ENCODE peak calls at places on chromosome 10, in five cellular contexts. K, R, D, L and F are unnamed samples.

GRCh38 chr10:116771101-116771705 is 28.8 kb upstream of the HSPA12A start:
- DNase-seq in K (peak), R (peak), D (peak), L (no peak), F (peak)

GRCh38 chr10:132740542-132741066 is 45.3 kb downstream of the NKX6-2 start:
- DNase-seq in K (no peak), R (no peak), D (no peak), L (no peak), F (no peak)

GRCh38 chr10:62083868-62084267 is 182.4 kb downstream of the ARID5B start:
- DNase-seq in K (peak), R (peak), D (peak), L (no peak), F (no peak)

GRCh38 chr10:31650010-31650409 is 278.6 kb downstream of the ARHGAP12 start:
- DNase-seq in K (peak), R (peak), D (peak), L (no peak), F (peak)

GRCh38 chr10:61355211-61355610 is 98.0 kb downstream of the TMEM26 start:
- DNase-seq in K (no peak), R (no peak), D (no peak), L (no peak), F (no peak)

GRCh38 chr10:116126239-116126638 is 146.8 kb downstream of the GFRA1 start:
- DNase-seq in K (no peak), R (no peak), D (no peak), L (no peak), F (no peak)

GRCh38 chr10:1597370-1598146 is 139.8 kb downstream of the ADARB2 start:
- DNase-seq in K (no peak), R (no peak), D (no peak), L (peak), F (no peak)

GRCh38 chr10:93458821-93459257 is 23.3 kb downstream of the MYOF start:
- DNase-seq in K (peak), R (peak), D (peak), L (no peak), F (peak)

GRCh38 chr10:71747808-71748523 is 25.4 kb downstream of the VSIR start:
- DNase-seq in K (no peak), R (no peak), D (no peak), L (no peak), F (no peak)

GRCh38 chr10:13652860-13653259 is 66.1 kb downstream of the PRPF18 start:
- DNase-seq in K (no peak), R (no peak), D (no peak), L (no peak), F (no peak)

GRCh38 chr10:13650961-13651360 is 64.2 kb downstream of the PRPF18 start:
- DNase-seq in K (no peak), R (no peak), D (no peak), L (no peak), F (no peak)

GRCh38 chr10:13651969-13652720 is 65.4 kb downstream of the PRPF18 start:
- DNase-seq in K (no peak), R (no peak), D (no peak), L (no peak), F (no peak)

GRCh38 chr10:13648425-13648824 is 61.7 kb downstream of the PRPF18 start:
- DNase-seq in K (no peak), R (no peak), D (no peak), L (no peak), F (no peak)

GRCh38 chr10:13649844-13650520 is 63.2 kb downstream of the PRPF18 start:
- DNase-seq in K (no peak), R (no peak), D (no peak), L (no peak), F (no peak)
- TF ChIP-seq POLR2A in K (no peak), R (no peak), D (no peak), L (no peak), F (no peak)

GRCh38 chr10:79084012-79084971 is 15.5 kb downstream of the ZMIZ1 start:
- DNase-seq in K (peak), R (peak), D (peak), L (no peak), F (peak)
- H3K27ac ChIP-seq in K (peak), R (peak), D (peak), L (peak), F (peak)

DNA sequence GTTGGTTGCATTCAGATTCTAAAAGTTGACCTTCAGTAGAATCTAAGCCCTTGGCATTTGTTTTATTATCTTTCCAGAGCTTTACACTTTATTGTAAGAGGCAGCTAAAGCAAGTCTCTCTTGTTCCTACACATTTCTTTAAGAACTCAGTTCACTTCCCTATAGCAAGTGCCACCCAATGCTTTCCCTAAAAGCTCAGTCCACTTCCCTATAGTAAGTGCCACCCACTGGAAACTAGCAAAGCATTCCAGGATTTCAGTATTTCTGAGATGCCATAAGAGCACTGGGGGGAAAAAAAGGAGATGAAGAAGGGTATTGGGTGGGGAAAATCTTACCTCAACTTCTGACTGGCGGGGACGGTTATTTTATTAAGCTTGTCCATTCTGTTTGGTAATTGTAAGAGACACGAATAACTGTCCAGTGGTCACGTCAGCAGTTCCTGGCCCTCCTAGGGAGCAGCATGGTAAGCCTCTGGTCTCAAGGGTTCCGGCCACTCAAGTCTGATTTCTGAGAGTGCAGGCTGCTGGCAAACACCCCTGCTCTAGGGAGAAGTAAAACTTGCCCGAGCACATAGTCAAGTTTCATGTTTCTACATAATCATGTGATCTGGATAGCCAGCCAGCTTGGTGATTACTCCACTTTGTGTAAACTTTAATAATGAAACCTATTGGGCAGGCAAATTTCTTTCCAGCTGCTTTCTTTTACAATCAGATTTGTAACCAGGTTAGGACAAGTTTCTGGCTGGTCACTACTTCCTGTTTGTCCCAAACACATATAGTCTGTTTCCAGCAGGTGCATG is at the start of gene BLNK:
- DNase-seq in K (peak), R (peak), D (peak), L (no peak), F (peak)
- TF ChIP-seq POLR2A in K (peak), R (no peak), D (no peak), L (no peak), F (no peak)

GRCh38 chr10:14953452-14954000 is 370 bp downstream of the DCLRE1C start:
- DNase-seq in K (peak), R (no peak), D (peak), L (no peak), F (peak)
- H3K27ac ChIP-seq in K (peak), R (peak), D (peak), L (peak), F (peak)

GRCh38 chr10:23438547-23439451 is at the start of gene OTUD1:
- DNase-seq in K (peak), R (peak), D (peak), L (no peak), F (peak)
- TF ChIP-seq POLR2A in K (peak), R (peak), D (peak), L (no peak), F (peak)

GRCh38 chr10:74637685-74638084 is 188.7 kb upstream of the KAT6B start:
- DNase-seq in K (no peak), R (no peak), D (no peak), L (no peak), F (no peak)

GRCh38 chr10:74642901-74643585 is 183.4 kb upstream of the KAT6B start:
- DNase-seq in K (no peak), R (no peak), D (no peak), L (no peak), F (no peak)

GRCh38 chr10:74641659-74642058 is 184.7 kb upstream of the KAT6B start:
- DNase-seq in K (no peak), R (no peak), D (no peak), L (no peak), F (no peak)

GRCh38 chr10:74643586-74643956 is 182.8 kb upstream of the KAT6B start:
- DNase-seq in K (no peak), R (no peak), D (no peak), L (no peak), F (no peak)

GRCh38 chr10:74640134-74640533 is 186.3 kb upstream of the KAT6B start:
- DNase-seq in K (no peak), R (no peak), D (peak), L (no peak), F (no peak)
- H3K27ac ChIP-seq in K (no peak), R (peak), D (no peak), L (no peak), F (no peak)

DNA sequence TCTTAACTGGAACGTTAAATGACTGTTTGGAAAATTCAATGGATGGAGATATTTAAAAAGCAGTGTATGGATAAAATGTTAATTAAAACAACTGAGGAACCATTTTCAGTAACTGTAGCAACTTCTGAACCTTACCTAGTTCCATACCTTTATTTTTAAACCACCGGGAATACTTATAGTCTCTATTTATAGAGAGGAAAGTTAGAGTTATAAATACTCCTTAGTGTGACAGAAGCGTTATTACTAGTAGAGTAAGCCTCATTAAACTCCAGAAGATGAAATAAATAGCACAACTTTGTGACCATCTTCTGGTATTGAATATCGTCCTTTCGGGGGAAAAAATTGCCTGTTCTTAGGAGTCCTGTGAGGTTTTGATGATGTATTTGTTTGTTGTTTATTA is 114.9 kb downstream of the LCOR start:
- DNase-seq in K (no peak), R (no peak), D (no peak), L (no peak), F (no peak)
- TF ChIP-seq POLR2A in K (no peak), R (no peak), D (no peak), L (no peak), F (no peak)

DNA sequence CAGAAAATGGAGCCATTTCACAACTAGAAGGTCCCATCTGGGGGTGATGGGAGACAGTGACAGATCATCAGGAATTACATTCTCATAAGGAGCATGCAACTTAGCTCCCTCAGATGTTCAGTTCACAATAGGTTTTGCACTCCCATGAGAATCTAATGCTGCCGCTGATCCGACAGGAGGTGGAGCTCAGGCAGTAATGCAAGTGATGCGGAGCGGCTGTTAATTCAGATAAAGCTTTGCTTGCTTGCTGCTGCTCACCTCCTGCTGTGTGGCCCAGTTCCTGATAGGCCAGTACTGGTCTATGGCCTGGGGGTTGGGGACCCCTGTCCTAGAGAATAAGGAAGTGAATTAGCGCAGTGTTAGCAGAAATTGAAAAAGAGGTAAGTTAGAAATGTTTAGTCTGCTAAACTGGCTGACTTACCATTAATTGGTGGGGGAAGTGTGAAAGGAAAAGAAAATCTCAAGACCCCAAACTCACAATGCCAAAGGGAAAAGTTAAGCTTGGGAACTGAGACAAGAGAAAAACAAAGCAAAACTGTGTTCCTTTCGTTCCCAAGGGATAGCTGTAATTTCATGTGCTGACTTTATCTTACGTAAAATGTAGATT is 76.4 kb downstream of the LYZL2 start:
- DNase-seq in K (no peak), R (no peak), D (no peak), L (no peak), F (no peak)
- H3K27ac ChIP-seq in K (peak), R (peak), D (no peak), L (peak), F (peak)